ENCODE peak calls at places on chromosomes 4 and X, in ten cellular contexts. C, O, Y, T, X, S, B, U, G and D are unnamed samples.

GRCh38 chr4:86927843-86928395 is 6.9 kb upstream of the AFF1 start:
- DNase-seq in U (peak; percentile 100), C (no peak), T (no peak), O (no peak), B (peak; percentile 5), X (peak; percentile 98), Y (no peak), G (no peak), S (peak; percentile 60), D (peak; percentile 99)

GRCh38 chrX:17376381-17377046 is 1.5 kb downstream of the NHS start:
- DNase-seq in G (peak; percentile 59), U (peak; percentile 13), Y (no peak), C (peak; percentile 37), B (peak; percentile 35), X (no peak), T (no peak), O (no peak), S (peak; percentile 17), D (peak; percentile 9)

GRCh38 chr4:134328741-134329140 is 127.2 kb upstream of the PABPC4L start:
- DNase-seq in T (no peak), Y (no peak), G (no peak), U (no peak), O (peak; percentile 9), B (no peak), S (no peak), X (no peak), C (no peak), D (no peak)

GRCh38 chrX:140274761-140275525 is 229.9 kb downstream of the SOX3 start:
- DNase-seq in S (no peak), B (no peak), U (peak; percentile 2), C (no peak), O (no peak), X (peak; percentile 89), Y (no peak), T (no peak), G (no peak), D (peak; percentile 52)

GRCh38 chr4:75498041-75498440 is 16.2 kb downstream of the RCHY1 start:
- DNase-seq in G (no peak), U (no peak), T (no peak), Y (no peak), B (no peak), C (no peak), S (no peak), O (no peak), X (peak; percentile 71), D (no peak)

GRCh38 chr4:633406-633805 is 8.0 kb downstream of the PDE6B start:
- DNase-seq in B (no peak), G (peak; percentile 26), X (no peak), U (no peak), S (no peak), T (no peak), C (peak; percentile 21), Y (no peak), O (no peak), D (no peak)

GRCh38 chrX:6002056-6002455 is 226.6 kb downstream of the NLGN4X start:
- DNase-seq in G (no peak), T (no peak), O (no peak), S (no peak), B (no peak), C (no peak), X (no peak), Y (no peak), U (no peak), D (no peak)

GRCh38 chr4:121863787-121864186 is 6.5 kb downstream of the BBS7 start:
- DNase-seq in O (peak; percentile 13), Y (no peak), C (no peak), B (no peak), S (no peak), T (no peak), X (no peak), U (no peak), G (no peak), D (no peak)

GRCh38 chr4:184447664-184448063 is 26.7 kb downstream of the IRF2 start:
- DNase-seq in X (no peak), S (no peak), B (no peak), C (no peak), O (peak; percentile 30), G (no peak), U (no peak), Y (no peak), T (no peak), D (no peak)

GRCh38 chrX:96405842-96406241 is 278.8 kb upstream of the DIAPH2 start:
- DNase-seq in X (no peak), G (no peak), T (no peak), C (no peak), S (no peak), Y (no peak), O (no peak), B (no peak), U (no peak), D (no peak)

GRCh38 chr4:173766231-173766630 is 236.2 kb upstream of the HAND2 start:
- DNase-seq in U (no peak), T (no peak), O (peak; percentile 8), G (no peak), S (no peak), Y (no peak), X (no peak), B (no peak), C (no peak), D (no peak)

GRCh38 chr4:19806865-19807264 is 444.8 kb upstream of the SLIT2 start:
- DNase-seq in T (no peak), C (no peak), U (no peak), S (no peak), O (no peak), X (peak; percentile 36), B (no peak), G (no peak), Y (no peak), D (no peak)

GRCh38 chr4:3415471-3416141 is 26.2 kb upstream of the HGFAC start:
- DNase-seq in O (no peak), Y (no peak), C (no peak), U (no peak), X (no peak), B (no peak), S (no peak), G (peak; percentile 34), T (no peak), D (no peak)

GRCh38 chr4:142703694-142704309 is 142.3 kb downstream of the INPP4B start:
- DNase-seq in U (no peak), O (no peak), Y (no peak), B (peak; percentile 11), T (no peak), X (no peak), S (no peak), C (no peak), G (no peak), D (no peak)

GRCh38 chrX:67781132-67781531 is 237.3 kb downstream of the AR start:
- DNase-seq in G (no peak), C (peak; percentile 39), U (peak; percentile 63), X (no peak), T (no peak), B (no peak), O (no peak), S (no peak), Y (no peak), D (no peak)

GRCh38 chrX:115268421-115268820 is 21.1 kb upstream of the LUZP4 start:
- DNase-seq in S (no peak), T (no peak), Y (no peak), X (no peak), G (no peak), C (no peak), B (no peak), O (no peak), U (peak; percentile 4), D (no peak)